ENCODE peak calls at places on chromosome 2, in five cellular contexts. One of them, this sample, is unnamed. For H3K9me3, the result is how much of the 10 kb centered on the place peaks cover.

GRCh38 chr2:180735799-180736198 is 244.6 kb upstream of the UBE2E3 start:
- DNase-seq in K562: no peak
- DNase-seq in GM12878: no peak
- DNase-seq in H1: no peak
- DNase-seq in HepG2: no peak
- DNase-seq in this sample: no peak

GRCh38 chr2:64634338-64635267 is 19.1 kb downstream of the SERTAD2 start:
- DNase-seq in GM12878: no peak
- DNase-seq in HepG2: no peak
- DNase-seq in H1: no peak
- DNase-seq in K562: no peak
- DNase-seq in this sample: no peak

GRCh38 chr2:196173505-196173904 is 2.1 kb upstream of the STK17B start:
- DNase-seq in H1: no peak
- DNase-seq in GM12878: no peak
- DNase-seq in K562: no peak
- DNase-seq in HepG2: no peak
- DNase-seq in this sample: no peak

GRCh38 chr2:205967391-205968075 is 118.4 kb downstream of the INO80D start:
- DNase-seq in GM12878: no peak
- DNase-seq in K562: no peak
- DNase-seq in H1: no peak
- DNase-seq in HepG2: no peak
- DNase-seq in this sample: no peak

GRCh38 chr2:53174539-53174938 is 593.1 kb upstream of the CHAC2 start:
- DNase-seq in GM12878: no peak
- DNase-seq in HepG2: no peak
- DNase-seq in H1: no peak
- DNase-seq in K562: no peak
- DNase-seq in this sample: no peak

GRCh38 chr2:49516427-49516826 is 362.1 kb upstream of the FSHR start:
- DNase-seq in GM12878: no peak
- DNase-seq in K562: no peak
- DNase-seq in H1: no peak
- DNase-seq in HepG2: no peak
- DNase-seq in this sample: no peak

GRCh38 chr2:189372688-189373257 is 68.5 kb upstream of the WDR75 start:
- DNase-seq in HepG2: no peak
- DNase-seq in H1: no peak
- DNase-seq in GM12878: no peak
- DNase-seq in K562: no peak
- DNase-seq in this sample: no peak

GRCh38 chr2:63790913-63791312 is 50.8 kb upstream of the UGP2 start:
- DNase-seq in HepG2: no peak
- DNase-seq in H1: no peak
- DNase-seq in GM12878: no peak
- DNase-seq in K562: no peak
- DNase-seq in this sample: no peak

GRCh38 chr2:11543337-11544216 is 9.7 kb downstream of the GREB1 start:
- DNase-seq in K562: no peak
- DNase-seq in HepG2: no peak
- DNase-seq in GM12878: no peak
- DNase-seq in H1: peak
- DNase-seq in this sample: no peak

GRCh38 chr2:45337396-45337795 is 273.7 kb downstream of the SRBD1 start:
- DNase-seq in K562: no peak
- DNase-seq in GM12878: no peak
- DNase-seq in HepG2: no peak
- DNase-seq in H1: no peak
- DNase-seq in this sample: no peak

GRCh38 chr2:45329045-45329677 is 281.9 kb downstream of the SRBD1 start:
- DNase-seq in GM12878: no peak
- DNase-seq in HepG2: peak
- DNase-seq in K562: peak
- DNase-seq in H1: no peak
- DNase-seq in this sample: peak

GRCh38 chr2:231919341-231920035 is 6.7 kb downstream of the NPPC start:
- DNase-seq in H1: no peak
- DNase-seq in K562: no peak
- DNase-seq in HepG2: no peak
- DNase-seq in GM12878: no peak
- DNase-seq in this sample: no peak

GRCh38 chr2:64202206-64202864 is 58.1 kb upstream of the PELI1 start:
- DNase-seq in H1: no peak
- DNase-seq in GM12878: peak
- DNase-seq in K562: no peak
- DNase-seq in HepG2: no peak
- DNase-seq in this sample: no peak

GRCh38 chr2:6410265-6410664 is 455.4 kb downstream of the CMPK2 start:
- DNase-seq in GM12878: no peak
- DNase-seq in K562: no peak
- DNase-seq in H1: no peak
- DNase-seq in HepG2: no peak
- DNase-seq in this sample: no peak

GRCh38 chr2:201260302-201260800 is at the start of gene CASP8:
- DNase-seq in GM12878: no peak
- DNase-seq in HepG2: peak
- DNase-seq in H1: no peak
- DNase-seq in K562: peak
- DNase-seq in this sample: no peak

GRCh38 chr2:51153236-51153635 is 121.3 kb upstream of the NRXN1 start:
- DNase-seq in GM12878: no peak
- DNase-seq in K562: no peak
- DNase-seq in HepG2: no peak
- DNase-seq in H1: no peak
- DNase-seq in this sample: no peak

GRCh38 chr2:115165529-115166109 is 723.2 kb downstream of the DPP10 start:
- DNase-seq in H1: no peak
- DNase-seq in K562: peak
- DNase-seq in GM12878: no peak
- DNase-seq in HepG2: peak
- DNase-seq in this sample: no peak

GRCh38 chr2:161147856-161148255 is 12.4 kb upstream of the TANK start:
- DNase-seq in K562: no peak
- DNase-seq in H1: no peak
- DNase-seq in HepG2: no peak
- DNase-seq in GM12878: no peak
- DNase-seq in this sample: no peak
- H3K9me3 ChIP-seq in K562: under half
- H3K9me3 ChIP-seq in H1: under half
- H3K9me3 ChIP-seq in HepG2: under half
- H3K9me3 ChIP-seq in GM12878: under half
- H3K9me3 ChIP-seq in this sample: under half

DNA sequence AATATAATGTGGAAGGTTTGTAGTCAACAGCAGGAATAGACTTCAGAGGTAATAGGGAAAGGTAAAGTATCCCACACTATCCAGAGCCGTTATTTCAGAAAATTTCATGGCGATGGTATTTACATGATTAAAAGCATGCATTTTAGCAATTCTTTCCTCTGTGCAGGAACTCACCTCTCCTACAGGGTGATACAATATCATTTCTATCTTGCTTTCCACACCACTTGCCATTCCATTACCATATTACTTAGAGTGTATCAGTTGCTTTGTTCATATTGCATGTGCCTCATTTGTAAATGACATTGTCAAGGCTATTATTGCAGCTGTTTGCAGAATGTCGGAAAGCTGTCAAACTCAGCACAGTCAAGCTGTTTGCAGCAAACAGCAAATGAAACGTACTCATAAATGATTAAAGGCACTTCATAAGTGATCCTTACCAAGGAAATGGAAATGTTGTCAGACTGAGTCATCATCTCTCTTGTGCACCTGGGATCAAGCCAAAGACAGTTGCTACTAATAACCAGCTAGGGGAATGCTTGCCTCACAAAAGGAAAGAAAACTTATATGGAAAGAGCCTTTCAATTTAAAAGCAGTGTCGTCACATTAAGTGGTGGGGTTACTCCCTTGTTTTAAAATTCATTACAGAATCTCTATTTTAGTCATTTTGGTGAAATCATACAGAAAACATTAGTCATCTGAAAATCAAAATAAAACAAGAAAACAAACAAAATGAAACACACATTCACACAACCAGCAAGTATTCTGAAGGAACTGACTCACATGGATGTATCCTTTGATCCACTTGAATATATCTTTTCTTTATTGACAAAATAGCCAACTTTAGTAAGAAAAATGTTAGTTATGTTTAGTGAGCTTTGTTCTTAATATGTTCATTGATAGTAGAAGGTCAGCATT is 1064.1 kb upstream of the CNTNAP5 start:
- DNase-seq in HepG2: no peak
- DNase-seq in K562: no peak
- DNase-seq in H1: no peak
- DNase-seq in GM12878: no peak
- DNase-seq in this sample: no peak
- TF ChIP-seq ATF3 in HepG2: no peak
- TF ChIP-seq ATF3 in K562: no peak
- TF ChIP-seq ATF3 in H1: no peak
- TF ChIP-seq ATF3 in GM12878: no peak
- TF ChIP-seq ATF3 in this sample: no peak

GRCh38 chr2:240362826-240363717 is 72.4 kb upstream of the GPC1 start:
- DNase-seq in HepG2: no peak
- DNase-seq in H1: no peak
- DNase-seq in K562: no peak
- DNase-seq in GM12878: no peak
- DNase-seq in this sample: no peak
- H3K9me3 ChIP-seq in HepG2: under half
- H3K9me3 ChIP-seq in H1: under half
- H3K9me3 ChIP-seq in K562: under half
- H3K9me3 ChIP-seq in GM12878: under half
- H3K9me3 ChIP-seq in this sample: under half

DNA sequence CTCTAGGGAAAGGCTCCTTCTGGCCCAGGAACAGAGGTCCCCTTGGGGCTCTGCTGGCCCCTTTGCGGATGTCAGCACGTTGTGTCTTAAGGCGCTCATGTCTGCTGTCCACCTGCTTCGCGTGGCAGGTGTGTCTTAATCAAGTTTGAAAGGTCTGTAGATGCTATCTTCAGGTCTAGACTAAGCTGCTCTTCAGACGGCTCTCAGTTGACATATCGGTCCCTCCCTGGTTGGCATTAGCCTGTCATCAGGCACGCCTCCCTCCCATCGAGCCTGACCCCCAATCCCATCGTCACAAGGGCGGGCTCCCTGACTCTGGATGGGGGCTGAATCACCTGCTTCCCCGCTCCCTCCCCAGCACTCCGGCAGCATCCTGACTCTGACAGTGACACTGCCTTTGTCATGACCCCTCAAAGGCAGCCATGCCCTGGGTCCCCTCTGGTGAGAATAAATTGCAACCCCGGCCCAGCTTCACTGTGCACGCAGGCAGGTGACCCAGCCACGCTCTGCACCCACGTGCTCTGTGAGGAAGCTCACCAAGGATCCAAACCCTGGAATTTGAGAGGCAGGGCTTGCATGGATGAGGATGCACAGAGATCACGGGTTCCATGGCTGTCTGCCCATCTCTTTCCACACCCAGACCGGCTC is 110.3 kb upstream of the GPC1 start:
- DNase-seq in GM12878: no peak
- DNase-seq in HepG2: no peak
- DNase-seq in K562: no peak
- DNase-seq in H1: no peak
- DNase-seq in this sample: no peak
- TF ChIP-seq ATF3 in GM12878: no peak
- TF ChIP-seq ATF3 in HepG2: no peak
- TF ChIP-seq ATF3 in K562: no peak
- TF ChIP-seq ATF3 in H1: no peak
- TF ChIP-seq ATF3 in this sample: no peak

DNA sequence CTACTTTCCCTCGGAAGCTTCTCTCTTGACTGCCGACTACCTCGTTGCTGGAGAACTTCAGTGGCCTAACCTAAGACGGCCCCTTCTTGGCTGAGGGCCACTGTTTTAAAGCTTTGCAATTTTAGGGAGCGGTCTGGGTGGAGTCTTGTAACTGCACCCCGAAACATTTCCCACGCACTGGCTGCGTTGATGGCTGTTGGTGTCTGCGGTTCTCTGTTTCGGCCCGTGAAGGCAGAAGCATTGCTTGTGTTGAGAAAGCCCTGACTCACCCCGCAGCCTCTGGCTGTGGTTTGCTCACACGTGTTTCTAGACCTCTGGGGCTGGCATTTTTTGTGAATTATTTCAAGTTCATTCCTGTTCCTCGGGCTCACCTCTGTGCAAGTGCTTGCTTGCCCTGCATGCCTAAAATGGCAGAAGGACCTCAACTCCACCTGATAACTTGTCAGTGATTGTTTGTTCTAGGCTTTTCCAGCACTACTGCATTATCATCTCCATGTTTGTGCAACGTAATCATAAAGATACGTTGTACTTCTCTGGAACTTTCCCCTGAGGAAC is 94.1 kb upstream of the DLX2 start:
- DNase-seq in H1: no peak
- DNase-seq in K562: no peak
- DNase-seq in HepG2: no peak
- DNase-seq in GM12878: no peak
- DNase-seq in this sample: no peak
- H3K9me3 ChIP-seq in H1: under half
- H3K9me3 ChIP-seq in K562: under half
- H3K9me3 ChIP-seq in HepG2: under half
- H3K9me3 ChIP-seq in GM12878: under half
- H3K9me3 ChIP-seq in this sample: under half

DNA sequence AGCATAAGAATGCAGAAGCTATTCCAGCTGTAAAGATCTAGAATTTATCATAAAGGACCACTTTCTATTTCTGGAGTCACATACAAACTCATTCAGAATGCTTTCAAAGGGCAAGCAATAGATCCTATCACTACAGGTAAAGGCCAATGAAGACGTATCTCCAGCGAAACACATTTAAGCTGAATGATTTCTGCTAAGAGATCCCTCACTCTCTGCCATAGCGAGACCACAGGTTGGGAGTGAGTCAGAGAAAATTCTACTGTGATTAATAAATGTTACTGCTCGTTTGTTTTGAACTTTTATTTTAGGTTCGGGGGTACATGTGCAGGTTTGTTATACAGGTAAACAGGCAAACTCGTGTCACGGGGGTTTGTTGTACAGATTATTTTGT is 72.5 kb upstream of the NFU1 start:
- DNase-seq in H1: no peak
- DNase-seq in GM12878: no peak
- DNase-seq in K562: no peak
- DNase-seq in HepG2: no peak
- DNase-seq in this sample: no peak
- TF ChIP-seq ATF3 in H1: no peak
- TF ChIP-seq ATF3 in GM12878: no peak
- TF ChIP-seq ATF3 in K562: no peak
- TF ChIP-seq ATF3 in HepG2: no peak
- TF ChIP-seq ATF3 in this sample: no peak

This sample was measured in HCT116.